ENCODE peak calls at places on chromosome 6, in eight cellular contexts. K is substantia nigra, P is epithelial cell of prostate, J is ovary, X is LoVo, R is NCI-H1105, D is hepatocyte, Z is T-helper 1 cell. I is an unnamed sample.

GRCh38 chr6:74946961-74947360 is 258.9 kb downstream of the COL12A1 start:
- DNase-seq in X (peak; percentile 11), P (no peak), Z (no peak), K (no peak), J (no peak), R (no peak), D (no peak), I (no peak)

GRCh38 chr6:78835817-78836216 is 31.5 kb upstream of the IRAK1BP1 start:
- DNase-seq in D (no peak), R (no peak), Z (no peak), X (peak; percentile 15), P (no peak), J (no peak), K (no peak), I (no peak)

GRCh38 chr6:75602897-75603395 is 1.3 kb downstream of the SENP6 start:
- DNase-seq in X (no peak), Z (no peak), J (no peak), D (no peak), R (no peak), P (no peak), K (no peak), I (no peak)

GRCh38 chr6:113980937-113981554 is 10.1 kb upstream of the HDAC2 start:
- DNase-seq in P (no peak), J (no peak), R (peak; percentile 48), K (no peak), Z (no peak), D (peak; percentile 54), X (peak; percentile 44), I (no peak)

GRCh38 chr6:161274488-161274858 is 612 bp upstream of the AGPAT4 start:
- DNase-seq in K (no peak), D (no peak), Z (no peak), R (no peak), J (no peak), P (no peak), X (no peak), I (peak; percentile 22)

GRCh38 chr6:143928853-143929252 is 64.6 kb downstream of the ZC2HC1B start:
- DNase-seq in R (no peak), Z (no peak), X (no peak), D (no peak), P (no peak), K (no peak), J (no peak), I (no peak)

GRCh38 chr6:20092071-20092566 is 120.2 kb downstream of the MBOAT1 start:
- DNase-seq in K (no peak), D (peak; percentile 46), P (no peak), Z (peak; percentile 26), R (peak; percentile 24), J (no peak), X (peak; percentile 34), I (no peak)

GRCh38 chr6:112946051-112946450 is 598.9 kb downstream of the RFPL4B start:
- DNase-seq in X (no peak), J (no peak), K (no peak), R (no peak), Z (no peak), D (no peak), P (no peak), I (no peak)

GRCh38 chr6:5302995-5303622 is 41.8 kb downstream of the FARS2 start:
- DNase-seq in J (no peak), P (peak; percentile 20), R (no peak), Z (peak; percentile 79), X (peak; percentile 24), K (no peak), D (peak; percentile 80), I (peak; percentile 0)

GRCh38 chr6:42428326-42429041 is 23.2 kb downstream of the TRERF1 start:
- DNase-seq in K (no peak), J (no peak), R (no peak), D (no peak), P (no peak), X (no peak), Z (peak; percentile 56), I (no peak)

GRCh38 chr6:126268087-126268486 is 71.8 kb upstream of the CENPW start:
- DNase-seq in K (no peak), J (no peak), Z (no peak), R (no peak), X (no peak), D (no peak), P (no peak), I (no peak)

GRCh38 chr6:167683028-167683862 is 143.5 kb upstream of the AFDN start:
- DNase-seq in X (peak; percentile 80), J (peak; percentile 84), D (peak; percentile 85), P (no peak), Z (no peak), R (no peak), K (peak; percentile 80), I (no peak)

GRCh38 chr6:20921533-20921932 is 387.3 kb downstream of the CDKAL1 start:
- DNase-seq in R (no peak), P (no peak), J (no peak), X (no peak), K (no peak), Z (no peak), D (no peak), I (no peak)

GRCh38 chr6:109332748-109333147 is 49.5 kb downstream of the CD164 start:
- DNase-seq in R (no peak), Z (no peak), D (peak; percentile 24), P (no peak), K (no peak), X (peak; percentile 58), J (no peak), I (no peak)

GRCh38 chr6:31126416-31127175 is 6.3 kb upstream of the CDSN start:
- DNase-seq in R (no peak), P (no peak), D (peak; percentile 42), J (no peak), X (no peak), K (no peak), Z (no peak), I (no peak)

I was measured in stimulated activated naive CD4-positive, alpha-beta T cell.